ENCODE peak calls at places on chromosomes 13 and 19, in ten cellular contexts. R is SK-N-SH, K is heart left ventricle, T is adrenal gland, D is ovary, O is Peyer's patch, J is psoas muscle, W is PC-3, N is left ventricle myocardium inferior, Q is AG04450. E is an unnamed sample.

GRCh38 chr13:113009743-113010509 is 40.9 kb downstream of the MCF2L start:
- DNase-seq in R (peak), K (peak), T (peak), D (no peak), O (no peak), J (no peak), W (no peak), N (no peak), Q (no peak), E (no peak)

GRCh38 chr19:15445227-15445605 is 4.5 kb downstream of the WIZ start:
- DNase-seq in R (no peak), K (no peak), T (no peak), D (no peak), O (no peak), J (no peak), W (no peak), N (no peak), Q (no peak), E (no peak)

GRCh38 chr19:31356587-31357314 is 7.5 kb upstream of the TSHZ3 start:
- DNase-seq in R (peak), K (no peak), T (no peak), D (no peak), O (peak), J (peak), W (no peak), N (peak), Q (no peak), E (peak)

GRCh38 chr19:40411125-40411842 is 1.9 kb downstream of the PRX start:
- DNase-seq in R (peak), K (peak), T (peak), D (no peak), O (no peak), J (peak), W (no peak), N (peak), Q (no peak), E (no peak)

GRCh38 chr13:28685114-28685513 is 26.2 kb downstream of the POMP start:
- DNase-seq in R (no peak), K (no peak), T (no peak), D (no peak), O (no peak), J (no peak), W (no peak), N (no peak), Q (no peak), E (peak)

GRCh38 chr19:2793577-2793976 is 8.3 kb downstream of the THOP1 start:
- DNase-seq in R (no peak), K (no peak), T (no peak), D (no peak), O (no peak), J (no peak), W (no peak), N (no peak), Q (no peak), E (no peak)

GRCh38 chr13:41655997-41656396 is 198.6 kb downstream of the RGCC start:
- DNase-seq in R (no peak), K (no peak), T (no peak), D (no peak), O (no peak), J (no peak), W (no peak), N (no peak), Q (no peak), E (no peak)

GRCh38 chr19:36577271-36577996 is 4.3 kb upstream of the ZNF529 start:
- DNase-seq in R (no peak), K (no peak), T (no peak), D (no peak), O (no peak), J (no peak), W (no peak), N (no peak), Q (no peak), E (no peak)

GRCh38 chr13:102846261-102847015 is 606 bp downstream of the ERCC5 start:
- DNase-seq in R (peak), K (peak), T (peak), D (no peak), O (peak), J (peak), W (peak), N (peak), Q (no peak), E (peak)

GRCh38 chr13:110565296-110565695 is 3.8 kb upstream of the RAB20 start:
- DNase-seq in R (no peak), K (no peak), T (no peak), D (no peak), O (no peak), J (no peak), W (peak), N (no peak), Q (no peak), E (no peak)

GRCh38 chr13:39767791-39768564 is 112.5 kb downstream of the COG6 start:
- DNase-seq in R (no peak), K (no peak), T (no peak), D (no peak), O (no peak), J (no peak), W (no peak), N (no peak), Q (no peak), E (no peak)

GRCh38 chr13:84208251-84208650 is 326.0 kb upstream of the SLITRK1 start:
- DNase-seq in R (no peak), K (no peak), T (no peak), D (no peak), O (no peak), J (no peak), W (no peak), N (no peak), Q (no peak), E (no peak)

GRCh38 chr19:18656337-18657086 is 19.7 kb downstream of the KLHL26 start:
- DNase-seq in R (no peak), K (no peak), T (peak), D (no peak), O (no peak), J (no peak), W (no peak), N (no peak), Q (no peak), E (no peak)
- H3K27ac ChIP-seq in R (no peak), K (no peak), T (no peak), D (no peak), O (no peak), J (no peak), W (no peak), N (peak), Q (no peak), E (no peak)

GRCh38 chr19:45468159-45468651 is 409 bp downstream of the FOSB start:
- DNase-seq in R (no peak), K (peak), T (no peak), D (peak), O (peak), J (peak), W (no peak), N (no peak), Q (no peak), E (peak)

GRCh38 chr19:45469835-45470146 is 2.0 kb downstream of the FOSB start:
- DNase-seq in R (peak), K (no peak), T (no peak), D (no peak), O (peak), J (no peak), W (no peak), N (no peak), Q (no peak), E (no peak)

GRCh38 chr19:45470147-45471081 is 2.6 kb downstream of the FOSB start:
- DNase-seq in R (no peak), K (peak), T (peak), D (peak), O (no peak), J (peak), W (peak), N (no peak), Q (no peak), E (no peak)

GRCh38 chr19:45468803-45469131 is 971 bp downstream of the FOSB start:
- DNase-seq in R (no peak), K (no peak), T (no peak), D (no peak), O (no peak), J (no peak), W (no peak), N (no peak), Q (no peak), E (no peak)

GRCh38 chr19:45469132-45469834 is 1.5 kb downstream of the FOSB start:
- DNase-seq in R (peak), K (peak), T (peak), D (peak), O (peak), J (peak), W (peak), N (peak), Q (peak), E (peak)
- TF ChIP-seq CTCF in R (no peak), K (no peak), T (no peak), D (no peak), O (no peak), J (no peak), W (no peak), N (no peak), Q (no peak), E (no peak)

GRCh38 chr13:33195693-33196464 is 89.7 kb downstream of the STARD13 start:
- DNase-seq in R (no peak), K (no peak), T (no peak), D (no peak), O (no peak), J (no peak), W (no peak), N (no peak), Q (no peak), E (no peak)

GRCh38 chr13:33197551-33197971 is 88.0 kb downstream of the STARD13 start:
- DNase-seq in R (no peak), K (no peak), T (no peak), D (no peak), O (no peak), J (no peak), W (no peak), N (no peak), Q (no peak), E (peak)

GRCh38 chr13:33191425-33192221 is 93.9 kb downstream of the STARD13 start:
- DNase-seq in R (peak), K (no peak), T (peak), D (no peak), O (no peak), J (no peak), W (no peak), N (no peak), Q (no peak), E (no peak)

GRCh38 chr13:33193428-33193974 is 92.1 kb downstream of the STARD13 start:
- DNase-seq in R (peak), K (no peak), T (no peak), D (no peak), O (no peak), J (no peak), W (no peak), N (no peak), Q (no peak), E (no peak)

GRCh38 chr13:33194820-33195692 is 90.5 kb downstream of the STARD13 start:
- DNase-seq in R (peak), K (peak), T (no peak), D (no peak), O (no peak), J (no peak), W (peak), N (no peak), Q (peak), E (no peak)
- H3K4me3 ChIP-seq in R (peak), K (no peak), T (no peak), D (no peak), O (no peak), J (no peak), W (no peak), N (peak), Q (peak), E (no peak)

GRCh38 chr19:38697197-38697596 is 47.1 kb downstream of the CAPN12 start:
- DNase-seq in R (no peak), K (no peak), T (no peak), D (no peak), O (no peak), J (no peak), W (no peak), N (no peak), Q (no peak), E (no peak)
- H3K27ac ChIP-seq in R (no peak), K (peak), T (peak), D (no peak), O (peak), J (peak), W (peak), N (peak), Q (no peak), E (peak)

GRCh38 chr13:98761126-98761978 is 8.9 kb upstream of the SLC15A1 start:
- DNase-seq in R (no peak), K (no peak), T (peak), D (no peak), O (peak), J (no peak), W (no peak), N (no peak), Q (peak), E (no peak)
- TF ChIP-seq CTCF in R (no peak), K (no peak), T (no peak), D (no peak), O (peak), J (no peak), W (no peak), N (no peak), Q (peak), E (no peak)

GRCh38 chr19:39082745-39083598 is 1.2 kb upstream of the ACP7 start:
- DNase-seq in R (no peak), K (no peak), T (no peak), D (no peak), O (no peak), J (no peak), W (peak), N (no peak), Q (no peak), E (no peak)
- H3K4me3 ChIP-seq in R (peak), K (no peak), T (no peak), D (no peak), O (no peak), J (no peak), W (peak), N (no peak), Q (no peak), E (no peak)

GRCh38 chr13:30370916-30371521 is 51.3 kb upstream of the UBE2L5 start:
- DNase-seq in R (no peak), K (no peak), T (no peak), D (no peak), O (no peak), J (no peak), W (no peak), N (no peak), Q (no peak), E (no peak)

GRCh38 chr13:30371649-30372265 is 50.5 kb upstream of the UBE2L5 start:
- DNase-seq in R (no peak), K (no peak), T (no peak), D (no peak), O (peak), J (no peak), W (peak), N (no peak), Q (no peak), E (no peak)

GRCh38 chr13:30367296-30367695 is 55.0 kb upstream of the UBE2L5 start:
- DNase-seq in R (no peak), K (no peak), T (no peak), D (no peak), O (no peak), J (no peak), W (no peak), N (no peak), Q (no peak), E (no peak)

GRCh38 chr13:30373727-30374126 is 48.6 kb upstream of the UBE2L5 start:
- DNase-seq in R (no peak), K (no peak), T (no peak), D (no peak), O (peak), J (no peak), W (no peak), N (no peak), Q (no peak), E (no peak)

GRCh38 chr13:30370146-30370545 is 52.1 kb upstream of the UBE2L5 start:
- DNase-seq in R (no peak), K (no peak), T (no peak), D (no peak), O (no peak), J (no peak), W (no peak), N (no peak), Q (no peak), E (no peak)
- H3K27ac ChIP-seq in R (no peak), K (no peak), T (no peak), D (no peak), O (no peak), J (no peak), W (no peak), N (no peak), Q (no peak), E (no peak)

E was measured in left lung.